ENCODE peak calls at places on chromosomes 16 and 17, in eight cellular contexts. K is IMR-90; Y is PC-9; V is stomach; C is adrenal gland; H is effector memory CD4-positive, alpha-beta T cell; L is heart right ventricle; R is A549. Q is an unnamed sample.
A peak's percentile ranks its signal among the peaks of the same experiment; 100 is the strongest.

GRCh38 chr17:32349503-32349853 is 479 bp upstream of the ZNF207 start:
- DNase-seq in R (no peak), Y (no peak), V (no peak), H (no peak), L (peak; percentile 15), K (no peak), C (peak; percentile 16), Q (peak; percentile 27)

GRCh38 chr16:1333149-1333812 is at the start of gene BAIAP3:
- DNase-seq in V (peak; percentile 59), Y (no peak), C (peak; percentile 63), K (no peak), H (peak; percentile 27), R (peak; percentile 46), L (no peak), Q (peak; percentile 64)

GRCh38 chr17:19291646-19292376 is 54.6 kb downstream of the EPN2 start:
- DNase-seq in H (no peak), C (no peak), V (no peak), K (no peak), R (no peak), Y (no peak), L (no peak), Q (no peak)

GRCh38 chr16:795580-796229 is 4.8 kb downstream of the GNG13 start:
- DNase-seq in V (peak; percentile 57), K (no peak), H (no peak), R (peak; percentile 70), L (no peak), Y (peak; percentile 87), C (no peak), Q (peak; percentile 50)

GRCh38 chr17:65917560-65917959 is 274.4 kb downstream of the CEP112 start:
- DNase-seq in C (no peak), V (no peak), K (no peak), Y (no peak), H (no peak), L (no peak), R (no peak), Q (no peak)

GRCh38 chr17:56593073-56593740 is at the start of gene NOG:
- DNase-seq in Y (no peak), R (peak; percentile 72), C (peak; percentile 13), V (no peak), L (peak; percentile 45), K (peak; percentile 54), H (no peak), Q (no peak)

GRCh38 chr17:48194097-48194550 is 86.6 kb downstream of the SNX11 start:
- DNase-seq in H (no peak), Y (no peak), V (no peak), L (no peak), R (no peak), C (no peak), K (peak; percentile 47), Q (no peak)

GRCh38 chr17:65472602-65473001 is 88.8 kb downstream of the AXIN2 start:
- DNase-seq in H (no peak), Y (no peak), C (peak; percentile 49), R (no peak), V (no peak), K (no peak), L (no peak), Q (no peak)

GRCh38 chr16:84059946-84060901 is 17.6 kb upstream of the SLC38A8 start:
- DNase-seq in L (no peak), V (no peak), C (no peak), K (no peak), Y (no peak), R (no peak), H (no peak), Q (no peak)

GRCh38 chr17:79192503-79193500 is 118.2 kb downstream of the ENGASE start:
- DNase-seq in H (no peak), V (no peak), K (peak; percentile 11), Y (no peak), C (peak; percentile 48), R (peak; percentile 42), L (peak; percentile 26), Q (no peak)

GRCh38 chr17:47882247-47882646 is 13.8 kb upstream of the SP2 start:
- DNase-seq in V (peak; percentile 46), H (no peak), C (peak; percentile 39), L (no peak), R (no peak), Y (peak; percentile 70), K (peak; percentile 32), Q (peak; percentile 81)

GRCh38 chr16:85366031-85366763 is 246.9 kb upstream of the GSE1 start:
- DNase-seq in V (no peak), L (no peak), K (no peak), R (no peak), Y (no peak), C (no peak), H (no peak), Q (no peak)

GRCh38 chr17:73192219-73192893 is 499 bp upstream of the COG1 start:
- DNase-seq in K (peak; percentile 65), Y (peak; percentile 59), R (peak; percentile 76), L (peak; percentile 64), V (peak; percentile 60), C (peak; percentile 60), H (peak; percentile 50), Q (peak; percentile 66)

GRCh38 chr16:89210904-89211515 is 6.5 kb upstream of the ZNF778 start:
- DNase-seq in C (no peak), K (peak; percentile 27), L (no peak), H (no peak), R (no peak), Y (no peak), V (no peak), Q (no peak)

GRCh38 chr16:57676624-57677085 is 8.5 kb downstream of the ADGRG3 start:
- DNase-seq in Y (no peak), V (no peak), K (no peak), R (no peak), L (no peak), C (no peak), H (no peak), Q (no peak)

GRCh38 chr17:75067856-75068255 is 19.9 kb upstream of the SLC16A5 start:
- DNase-seq in C (no peak), H (no peak), K (no peak), Y (no peak), L (no peak), V (no peak), R (no peak), Q (no peak)

GRCh38 chr17:52383493-52384100 is 225.1 kb upstream of the CA10 start:
- DNase-seq in C (peak; percentile 73), Y (peak; percentile 54), K (peak; percentile 0), L (peak; percentile 39), V (peak; percentile 71), R (peak; percentile 13), H (no peak), Q (peak; percentile 60)

GRCh38 chr17:68592667-68593330 is 8.4 kb downstream of the FAM20A start:
- DNase-seq in V (no peak), C (no peak), K (no peak), H (no peak), R (no peak), L (no peak), Y (no peak), Q (no peak)

GRCh38 chr17:42387221-42387657 is 1.0 kb downstream of the STAT3 start:
- DNase-seq in L (no peak), H (no peak), C (peak; percentile 54), K (peak; percentile 74), V (no peak), Y (no peak), R (no peak), Q (no peak)

GRCh38 chr17:10337976-10338375 is 34.8 kb downstream of the MYH13 start:
- DNase-seq in R (no peak), K (peak; percentile 83), L (no peak), C (no peak), Y (no peak), H (no peak), V (no peak), Q (no peak)

GRCh38 chr16:85202631-85203461 is 90.6 kb upstream of the CIBAR2 start:
- DNase-seq in V (peak; percentile 47), H (no peak), K (peak; percentile 96), C (peak; percentile 97), R (no peak), Y (no peak), L (peak; percentile 85), Q (peak; percentile 74)

GRCh38 chr17:50686494-50687199 is 21.1 kb downstream of the ANKRD40 start:
- DNase-seq in K (peak; percentile 61), R (peak; percentile 93), V (peak; percentile 79), Y (no peak), C (peak; percentile 97), L (peak; percentile 34), H (no peak), Q (peak; percentile 89)
- H3K4me1 ChIP-seq in K (peaks cover 32% of the 10 kb centered on the region), R (peaks cover 100% of the 10 kb centered on the region), V (peaks cover 69% of the 10 kb centered on the region), Y (peaks cover 81% of the 10 kb centered on the region), C (peaks cover 71% of the 10 kb centered on the region), L (peaks cover 23% of the 10 kb centered on the region), H (no peaks in the 10 kb centered on the region), Q (peaks cover 59% of the 10 kb centered on the region)

DNA sequence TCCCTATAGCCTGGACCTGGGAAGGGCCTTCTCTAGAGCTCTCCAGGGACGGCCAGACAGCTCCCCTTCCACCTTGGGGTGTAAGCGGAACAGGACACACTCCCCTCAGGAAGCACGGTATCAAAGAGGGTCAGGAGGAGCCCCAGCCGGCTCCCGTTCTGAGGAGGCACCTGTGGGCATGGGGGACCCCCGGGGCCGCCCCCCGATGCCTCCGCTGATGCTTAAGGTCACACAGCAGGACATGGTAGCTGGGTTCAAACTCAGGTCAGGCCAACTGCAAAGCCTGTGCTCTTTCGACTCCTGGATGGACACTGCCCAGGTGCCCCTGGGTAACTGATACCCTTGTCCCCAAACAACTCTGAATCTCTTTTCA is 49.8 kb downstream of the CMIP start:
- DNase-seq in H (no peak), Y (no peak), K (no peak), V (no peak), L (no peak), C (no peak), R (no peak), Q (no peak)
- H3K4me1 ChIP-seq in H (peaks cover 4% of the 10 kb centered on the region), Y (peaks cover 42% of the 10 kb centered on the region), K (peaks cover 22% of the 10 kb centered on the region), V (peaks cover 54% of the 10 kb centered on the region), L (peaks cover 96% of the 10 kb centered on the region), C (peaks cover 67% of the 10 kb centered on the region), R (peaks cover 99% of the 10 kb centered on the region), Q (peaks cover 10% of the 10 kb centered on the region)

DNA sequence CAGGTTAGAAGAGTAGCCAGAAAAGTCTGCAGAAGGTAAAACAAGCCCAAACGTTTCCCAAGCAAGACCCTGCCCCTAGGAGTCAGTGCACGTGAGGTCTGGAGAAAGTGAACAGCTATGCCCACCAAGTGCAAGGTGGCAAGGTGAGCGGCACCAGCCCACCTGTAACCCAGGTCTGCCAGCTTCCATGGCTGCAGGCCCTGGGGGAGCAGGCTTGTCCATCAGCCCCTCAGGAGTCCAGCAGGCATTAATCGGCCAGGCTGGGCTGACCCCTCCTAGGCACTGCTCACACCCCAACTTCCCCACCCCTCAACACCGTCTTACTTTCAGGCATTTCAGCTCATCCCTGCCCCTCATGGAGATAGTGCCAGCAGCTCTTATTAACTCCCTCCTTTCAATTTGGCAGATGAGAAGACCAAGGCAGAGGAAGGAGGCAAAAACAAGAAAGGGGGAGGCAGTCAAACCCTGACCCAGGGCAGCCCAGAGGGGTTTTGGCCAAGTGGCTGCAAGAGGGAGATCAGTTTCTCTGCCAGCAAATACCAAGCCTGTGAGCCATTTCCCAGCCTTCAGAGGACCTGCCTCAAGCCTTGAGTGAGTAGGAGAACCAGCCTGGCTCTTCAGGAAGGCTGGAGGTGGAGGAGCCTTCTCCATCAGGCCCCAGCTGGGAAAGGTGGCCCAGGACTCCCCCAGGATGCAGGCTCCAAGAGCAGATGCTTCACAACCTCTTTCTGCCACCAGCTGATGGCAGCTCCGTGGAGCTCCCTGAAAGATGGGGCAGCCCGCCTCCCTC is 14.7 kb downstream of the BEAN1 start:
- DNase-seq in K (peak; percentile 44), H (no peak), V (no peak), C (no peak), Y (peak; percentile 47), L (no peak), R (no peak), Q (no peak)
- H3K4me1 ChIP-seq in K (no peaks in the 10 kb centered on the region), H (no peaks in the 10 kb centered on the region), V (no peaks in the 10 kb centered on the region), C (no peaks in the 10 kb centered on the region), Y (peaks cover 13% of the 10 kb centered on the region), L (no peaks in the 10 kb centered on the region), R (no peaks in the 10 kb centered on the region), Q (no peaks in the 10 kb centered on the region)

GRCh38 chr17:61783120-61783519 is 80.2 kb downstream of the BRIP1 start:
- DNase-seq in L (no peak), V (no peak), H (no peak), Y (no peak), C (no peak), K (no peak), R (no peak), Q (no peak)
- H3K4me1 ChIP-seq in L (no peaks in the 10 kb centered on the region), V (no peaks in the 10 kb centered on the region), H (no peaks in the 10 kb centered on the region), Y (no peaks in the 10 kb centered on the region), C (no peaks in the 10 kb centered on the region), K (no peaks in the 10 kb centered on the region), R (no peaks in the 10 kb centered on the region), Q (no peaks in the 10 kb centered on the region)

Q was measured in transverse colon.